ENCODE peak calls at places on chromosomes 2 and 18, in ten cellular contexts. D, T, G, Q, F, M, S, H, P and J are unnamed samples.

GRCh38 chr2:189751080-189751658 is 11.4 kb downstream of the OSGEPL1 start:
- DNase-seq in M (peak), T (peak), S (peak), G (peak), F (no peak), D (no peak), H (peak), Q (peak), P (peak), J (peak)

GRCh38 chr2:23594079-23594494 is 209.1 kb downstream of the KLHL29 start:
- DNase-seq in P (peak), M (no peak), S (no peak), G (no peak), T (no peak), D (peak), F (no peak), H (no peak), Q (no peak), J (no peak)

GRCh38 chr18:25233582-25234362 is 118.2 kb downstream of the ZNF521 start:
- DNase-seq in P (no peak), T (no peak), F (no peak), Q (no peak), H (no peak), D (no peak), S (no peak), M (no peak), G (peak), J (peak)

GRCh38 chr2:236682651-236683422 is 113.2 kb downstream of the ACKR3 start:
- DNase-seq in H (no peak), T (no peak), F (no peak), G (no peak), Q (no peak), D (no peak), P (no peak), M (no peak), S (no peak), J (no peak)

GRCh38 chr2:73083886-73084792 is 12.6 kb upstream of the SFXN5 start:
- DNase-seq in M (no peak), D (no peak), H (no peak), G (peak), F (no peak), Q (no peak), S (no peak), T (no peak), P (no peak), J (no peak)

GRCh38 chr2:31813016-31813415 is 197.8 kb downstream of the MEMO1 start:
- DNase-seq in F (no peak), M (no peak), P (no peak), D (no peak), T (no peak), H (no peak), Q (no peak), G (no peak), S (no peak), J (no peak)

GRCh38 chr2:50143822-50144575 is 887.9 kb downstream of the NRXN1 start:
- DNase-seq in P (no peak), D (peak), G (peak), F (no peak), M (no peak), Q (peak), S (no peak), T (peak), H (no peak), J (no peak)

GRCh38 chr2:169999041-169999440 is 171.8 kb downstream of the UBR3 start:
- DNase-seq in T (no peak), M (no peak), S (no peak), H (no peak), D (no peak), G (no peak), Q (no peak), P (no peak), F (no peak), J (no peak)

GRCh38 chr18:58257461-58257860 is 213.4 kb downstream of the NEDD4L start:
- DNase-seq in D (no peak), Q (no peak), T (peak), H (no peak), G (no peak), S (no peak), M (no peak), F (no peak), P (no peak), J (no peak)

GRCh38 chr18:12159446-12159845 is 65.8 kb downstream of the ANKRD62 start:
- DNase-seq in G (no peak), T (no peak), H (no peak), S (no peak), F (no peak), Q (no peak), M (no peak), D (no peak), P (no peak), J (peak)

GRCh38 chr2:28475088-28475580 is 20.7 kb upstream of the PLB1 start:
- DNase-seq in D (no peak), T (no peak), M (no peak), H (no peak), P (no peak), F (no peak), S (no peak), G (no peak), Q (no peak), J (no peak)

GRCh38 chr2:196849895-196850294 is 40.7 kb upstream of the C2orf66 start:
- DNase-seq in F (no peak), G (no peak), D (no peak), Q (peak), T (peak), P (no peak), S (no peak), H (no peak), M (no peak), J (peak)

GRCh38 chr2:45177870-45178269 is 168.6 kb upstream of the SIX2 start:
- DNase-seq in F (no peak), G (no peak), M (no peak), S (no peak), Q (no peak), T (no peak), D (no peak), P (no peak), H (no peak), J (peak)

GRCh38 chr2:221025397-221025796 is 546.7 kb downstream of the EPHA4 start:
- DNase-seq in F (no peak), Q (no peak), S (no peak), M (no peak), D (no peak), P (no peak), G (no peak), H (no peak), T (no peak), J (no peak)

GRCh38 chr18:24475926-24476589 is 15.6 kb downstream of the HRH4 start:
- DNase-seq in D (no peak), M (no peak), H (no peak), Q (no peak), T (no peak), F (no peak), G (no peak), P (no peak), S (no peak), J (no peak)

GRCh38 chr2:204145197-204146190 is 208.9 kb downstream of the ICOS start:
- DNase-seq in G (peak), P (peak), F (peak), M (peak), H (peak), T (peak), S (peak), D (peak), Q (peak), J (peak)

GRCh38 chr2:101697794-101698418 is 399 bp downstream of the MAP4K4 start:
- DNase-seq in S (no peak), D (peak), G (no peak), T (no peak), M (no peak), H (no peak), F (peak), Q (peak), P (no peak), J (no peak)

GRCh38 chr2:172736419-172737174 is 952 bp downstream of the RAPGEF4 start:
- DNase-seq in H (no peak), Q (peak), D (no peak), F (no peak), S (no peak), G (no peak), M (no peak), P (no peak), T (no peak), J (no peak)

GRCh38 chr2:31287681-31288080 is 53.7 kb downstream of the EHD3 start:
- DNase-seq in D (no peak), Q (no peak), F (no peak), H (no peak), M (no peak), G (no peak), P (no peak), T (no peak), S (no peak), J (peak)

GRCh38 chr2:207161724-207162123 is 4.0 kb downstream of the KLF7 start:
- DNase-seq in S (no peak), F (no peak), G (peak), T (no peak), P (no peak), H (no peak), M (no peak), Q (no peak), D (no peak), J (peak)

GRCh38 chr2:70596739-70597138 is 43.1 kb upstream of the TGFA start:
- DNase-seq in D (no peak), M (no peak), T (no peak), H (no peak), P (no peak), Q (no peak), F (no peak), S (no peak), G (no peak), J (peak)

GRCh38 chr2:153005051-153005450 is 286.6 kb downstream of the ARL6IP6 start:
- DNase-seq in F (no peak), Q (no peak), D (no peak), G (no peak), S (no peak), P (no peak), M (no peak), T (no peak), H (no peak), J (no peak)

GRCh38 chr18:10139783-10140410 is 226.1 kb downstream of the VAPA start:
- DNase-seq in D (no peak), F (no peak), T (no peak), P (no peak), M (no peak), G (no peak), H (no peak), S (no peak), Q (no peak), J (peak)

GRCh38 chr2:132274000-132274399 is 112.2 kb upstream of the ANKRD30BL start:
- DNase-seq in M (no peak), T (no peak), P (no peak), G (no peak), Q (no peak), F (no peak), S (no peak), H (no peak), D (no peak), J (no peak)

GRCh38 chr2:238238766-238239551 is 879 bp downstream of the HES6 start:
- DNase-seq in Q (peak), M (peak), D (peak), H (no peak), F (peak), G (no peak), P (no peak), S (peak), T (no peak), J (no peak)

GRCh38 chr2:26344581-26345283 is 1.2 kb upstream of the SELENOI start:
- DNase-seq in G (no peak), Q (no peak), H (peak), P (peak), D (peak), M (no peak), F (no peak), S (peak), T (no peak), J (no peak)

GRCh38 chr2:190972846-190973245 is 41.1 kb downstream of the STAT1 start:
- DNase-seq in D (no peak), S (no peak), H (no peak), M (no peak), P (no peak), F (no peak), G (peak), Q (no peak), T (no peak), J (no peak)

GRCh38 chr2:239180526-239181073 is 220.2 kb downstream of the HDAC4 start:
- DNase-seq in G (no peak), T (no peak), P (peak), F (no peak), Q (no peak), M (no peak), D (no peak), S (no peak), H (no peak), J (no peak)

GRCh38 chr18:45505497-45506206 is 109.6 kb upstream of the SLC14A2 start:
- DNase-seq in G (no peak), D (no peak), H (no peak), M (no peak), Q (no peak), P (no peak), S (no peak), F (no peak), T (no peak), J (no peak)

GRCh38 chr2:233387667-233388528 is 33.6 kb downstream of the DGKD start:
- DNase-seq in M (no peak), F (peak), P (peak), H (no peak), G (peak), D (peak), S (no peak), Q (peak), T (peak), J (peak)

GRCh38 chr18:3264362-3264761 is 2.4 kb downstream of the MYL12B start:
- DNase-seq in H (no peak), P (no peak), Q (no peak), T (no peak), G (no peak), S (no peak), F (no peak), M (no peak), D (no peak), J (no peak)

GRCh38 chr2:46547223-46548102 is 68.1 kb downstream of the TMEM247 start:
- DNase-seq in S (no peak), F (peak), D (no peak), P (no peak), G (no peak), Q (no peak), H (no peak), M (no peak), T (no peak), J (no peak)

GRCh38 chr18:22591231-22591630 is 173.5 kb upstream of the CTAGE1 start:
- DNase-seq in D (no peak), M (no peak), H (no peak), S (no peak), F (no peak), P (no peak), T (no peak), Q (no peak), G (no peak), J (no peak)

GRCh38 chr2:195559431-195559914 is 97.6 kb upstream of the SLC39A10 start:
- DNase-seq in S (peak), T (no peak), G (no peak), H (no peak), M (peak), D (no peak), P (no peak), Q (no peak), F (no peak), J (peak)

GRCh38 chr2:240463274-240463865 is 27.9 kb downstream of the GPC1 start:
- DNase-seq in D (no peak), M (no peak), T (no peak), H (no peak), Q (no peak), P (peak), F (peak), S (no peak), G (no peak), J (no peak)

GRCh38 chr18:12059334-12060181 is 34.1 kb upstream of the ANKRD62 start:
- DNase-seq in P (no peak), H (no peak), D (no peak), F (no peak), M (no peak), Q (no peak), S (no peak), T (no peak), G (no peak), J (no peak)